ENCODE peak calls at places on chromosome 11, in nine cellular contexts. J is NAMALWA; H is kidney epithelial cell; F is stromal cell of bone marrow; B is NCI-H460; G is stimulated activated CD4-positive, alpha-beta T cell treated with anti-CD3 and anti-CD28 coated beads, TNF-alpha, amount 100 ng/mL, for 24 hours; A is D341Med; U is mucosa of gallbladder; C is substantia nigra. V is an unnamed sample.

GRCh38 chr11:19389787-19390303 is 149.1 kb upstream of the E2F8 start:
- DNase-seq in J (no peak), H (no peak), F (peak), B (no peak), G (no peak), A (no peak), U (peak), C (no peak), V (no peak)

GRCh38 chr11:32396331-32396730 is 39.0 kb downstream of the WT1 start:
- DNase-seq in J (no peak), H (no peak), F (no peak), B (no peak), G (no peak), A (no peak), U (no peak), C (no peak), V (no peak)

GRCh38 chr11:86671386-86672006 is 920 bp downstream of the ME3 start:
- DNase-seq in J (no peak), H (no peak), F (no peak), B (peak), G (no peak), A (peak), U (peak), C (no peak), V (peak)

GRCh38 chr11:89736566-89736965 is 26.5 kb downstream of the TRIM77 start:
- DNase-seq in J (no peak), H (no peak), F (no peak), B (no peak), G (no peak), A (no peak), U (no peak), C (no peak), V (peak)

GRCh38 chr11:115362997-115363396 is 141.2 kb downstream of the CADM1 start:
- DNase-seq in J (no peak), H (no peak), F (no peak), B (no peak), G (no peak), A (no peak), U (no peak), C (no peak), V (no peak)

GRCh38 chr11:131422491-131422890 is 52.1 kb downstream of the NTM start:
- DNase-seq in J (no peak), H (no peak), F (no peak), B (peak), G (no peak), A (no peak), U (no peak), C (no peak), V (no peak)

GRCh38 chr11:100247701-100248100 is 439.4 kb upstream of the ARHGAP42 start:
- DNase-seq in J (no peak), H (no peak), F (no peak), B (no peak), G (no peak), A (no peak), U (no peak), C (no peak), V (no peak)

GRCh38 chr11:122578168-122578825 is 77.2 kb upstream of the UBASH3B start:
- DNase-seq in J (peak), H (no peak), F (no peak), B (no peak), G (no peak), A (no peak), U (no peak), C (no peak), V (no peak)

GRCh38 chr11:83156996-83157754 is at the start of gene PCF11:
- DNase-seq in J (no peak), H (no peak), F (no peak), B (no peak), G (no peak), A (peak), U (no peak), C (no peak), V (no peak)

GRCh38 chr11:34194576-34195335 is 89.3 kb downstream of the NAT10 start:
- DNase-seq in J (no peak), H (no peak), F (no peak), B (no peak), G (no peak), A (no peak), U (no peak), C (no peak), V (no peak)

GRCh38 chr11:81986556-81987161 is 747.0 kb downstream of the FAM181B start:
- DNase-seq in J (no peak), H (no peak), F (no peak), B (no peak), G (no peak), A (no peak), U (no peak), C (no peak), V (no peak)

GRCh38 chr11:69172674-69173073 is 16.9 kb downstream of the SMIM38 start:
- DNase-seq in J (peak), H (no peak), F (no peak), B (no peak), G (no peak), A (no peak), U (no peak), C (no peak), V (no peak)

GRCh38 chr11:62713343-62713742 is 5.9 kb downstream of the GNG3 start:
- DNase-seq in J (no peak), H (no peak), F (no peak), B (no peak), G (no peak), A (no peak), U (peak), C (no peak), V (no peak)

GRCh38 chr11:77438487-77438886 is 35.4 kb downstream of the PAK1 start:
- DNase-seq in J (no peak), H (no peak), F (no peak), B (no peak), G (no peak), A (no peak), U (no peak), C (no peak), V (no peak)

GRCh38 chr11:9053631-9054030 is 37.8 kb downstream of the SCUBE2 start:
- DNase-seq in J (no peak), H (peak), F (no peak), B (no peak), G (no peak), A (no peak), U (no peak), C (no peak), V (peak)

GRCh38 chr11:62573006-62573591 is 592 bp downstream of the EEF1G start:
- DNase-seq in J (peak), H (no peak), F (no peak), B (no peak), G (no peak), A (peak), U (no peak), C (no peak), V (peak)

GRCh38 chr11:121634889-121635288 is 182.1 kb upstream of the SORL1-AS1 start:
- DNase-seq in J (no peak), H (no peak), F (peak), B (no peak), G (no peak), A (no peak), U (no peak), C (no peak), V (no peak)

GRCh38 chr11:132770802-132771545 is 761.3 kb downstream of the OPCML start:
- DNase-seq in J (no peak), H (no peak), F (no peak), B (no peak), G (no peak), A (no peak), U (no peak), C (no peak), V (no peak)

GRCh38 chr11:3073029-3073435 is 15.8 kb upstream of the CARS1 start:
- DNase-seq in J (no peak), H (peak), F (peak), B (no peak), G (no peak), A (no peak), U (no peak), C (no peak), V (no peak)

GRCh38 chr11:130315354-130315970 is 745 bp upstream of the ZBTB44 start:
- DNase-seq in J (no peak), H (no peak), F (no peak), B (no peak), G (peak), A (peak), U (peak), C (no peak), V (no peak)

GRCh38 chr11:111225871-111226270 is 19.7 kb upstream of the POU2AF2 start:
- DNase-seq in J (no peak), H (no peak), F (no peak), B (no peak), G (no peak), A (no peak), U (no peak), C (no peak), V (no peak)

GRCh38 chr11:92443109-92443508 is 218.5 kb downstream of the FAT3 start:
- DNase-seq in J (no peak), H (no peak), F (no peak), B (no peak), G (no peak), A (no peak), U (no peak), C (no peak), V (no peak)

GRCh38 chr11:70477607-70478006 is 79.3 kb downstream of the CTTN start:
- DNase-seq in J (no peak), H (no peak), F (no peak), B (no peak), G (no peak), A (peak), U (no peak), C (no peak), V (peak)

GRCh38 chr11:2376751-2377451 is at the start of gene CD81:
- DNase-seq in J (peak), H (no peak), F (no peak), B (no peak), G (peak), A (peak), U (no peak), C (peak), V (peak)

GRCh38 chr11:68832476-68833176 is 9.1 kb downstream of the CPT1A start:
- DNase-seq in J (no peak), H (no peak), F (no peak), B (no peak), G (no peak), A (no peak), U (no peak), C (no peak), V (no peak)

GRCh38 chr11:96161271-96162089 is 181.5 kb downstream of the MAML2 start:
- DNase-seq in J (no peak), H (no peak), F (no peak), B (no peak), G (no peak), A (no peak), U (no peak), C (no peak), V (no peak)

GRCh38 chr11:102400603-102401002 is 52.0 kb downstream of the TMEM123 start:
- DNase-seq in J (no peak), H (no peak), F (no peak), B (no peak), G (no peak), A (no peak), U (no peak), C (no peak), V (no peak)

V was measured in midbrain.